ENCODE peak calls at places on chromosomes 3 and 15, in eight cellular contexts. W is mammary epithelial cell, S is neural crest cell, B is lower leg skin, D is body of pancreas, O is PC-3, Y is epithelial cell of proximal tubule, C is mucosa of descending colon. I is an unnamed sample.

GRCh38 chr15:71055461-71055860 is 59.8 kb upstream of the THSD4 start:
- DNase-seq in B (no peak), W (peak; percentile 59), O (peak; percentile 66), D (no peak), C (no peak), S (no peak), Y (no peak), I (no peak)

GRCh38 chr3:96813134-96813819 is 1.1 kb upstream of the EPHA6 start:
- DNase-seq in S (peak; percentile 78), O (peak; percentile 87), W (peak; percentile 57), D (peak; percentile 80), Y (no peak), C (peak; percentile 79), B (peak; percentile 86), I (peak; percentile 90)

GRCh38 chr15:39728844-39729243 is 53.8 kb downstream of the FSIP1 start:
- DNase-seq in Y (no peak), C (no peak), W (peak; percentile 32), B (no peak), S (no peak), O (no peak), D (no peak), I (no peak)

GRCh38 chr3:41573591-41573990 is 374.3 kb downstream of the CTNNB1 start:
- DNase-seq in O (no peak), S (no peak), D (no peak), C (no peak), Y (no peak), W (no peak), B (no peak), I (no peak)

GRCh38 chr3:186693843-186694242 is 23.3 kb upstream of the KNG1 start:
- DNase-seq in C (no peak), Y (no peak), S (no peak), O (peak; percentile 9), B (no peak), W (peak; percentile 12), D (no peak), I (no peak)

GRCh38 chr3:130779031-130779430 is 32.4 kb upstream of the PIK3R4 start:
- DNase-seq in W (no peak), Y (no peak), O (no peak), S (no peak), B (no peak), C (no peak), D (no peak), I (no peak)

GRCh38 chr3:148856404-148856803 is 8.7 kb upstream of the CPA3 start:
- DNase-seq in B (no peak), C (no peak), W (no peak), S (no peak), O (no peak), D (no peak), Y (no peak), I (no peak)

GRCh38 chr15:58932791-58933310 is 628 bp downstream of the SLTM start:
- DNase-seq in O (peak; percentile 9), C (no peak), D (peak; percentile 51), S (no peak), Y (no peak), B (no peak), W (no peak), I (peak; percentile 75)

GRCh38 chr3:128395500-128396125 is 71.1 kb downstream of the DNAJB8 start:
- DNase-seq in S (no peak), W (no peak), C (no peak), B (no peak), D (peak; percentile 58), O (no peak), Y (no peak), I (no peak)

GRCh38 chr3:87311309-87311708 is 34.9 kb upstream of the POU1F1 start:
- DNase-seq in B (no peak), S (no peak), O (peak; percentile 90), W (peak; percentile 84), D (no peak), Y (no peak), C (no peak), I (no peak)

GRCh38 chr3:23004971-23005370 is 198.2 kb upstream of the UBE2E2 start:
- DNase-seq in C (no peak), B (no peak), D (no peak), W (peak; percentile 93), S (no peak), Y (peak; percentile 93), O (peak; percentile 95), I (no peak)

GRCh38 chr3:58988041-58988440 is 61.8 kb downstream of the CFAP20DC start:
- DNase-seq in B (no peak), O (no peak), D (no peak), Y (no peak), S (no peak), C (no peak), W (no peak), I (no peak)

DNA sequence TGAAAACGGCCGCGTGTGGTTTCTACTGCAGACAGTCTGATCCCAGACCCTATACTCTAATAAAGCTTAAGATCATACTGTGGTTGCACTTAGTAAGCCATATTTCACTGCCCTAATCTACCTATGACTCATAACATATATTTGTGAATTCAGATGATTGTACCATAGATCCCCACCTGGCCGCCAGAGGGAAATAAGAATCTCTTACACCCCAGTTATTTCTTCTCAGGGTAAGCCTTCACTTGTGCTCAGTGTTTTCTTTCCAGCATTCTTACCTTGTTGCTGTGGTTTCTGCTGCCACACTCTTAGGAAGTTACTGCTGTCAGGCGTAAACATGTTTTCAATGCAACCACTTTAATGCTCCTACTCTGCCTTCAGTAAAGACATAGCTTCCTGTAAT is 105.9 kb downstream of the B3GALNT1 start:
- DNase-seq in C (no peak), O (peak; percentile 75), Y (no peak), S (no peak), W (peak; percentile 55), B (no peak), D (no peak), I (no peak)
- TF ChIP-seq CTCF in C (no peak), O (peak; percentile 61), Y (no peak), S (no peak), W (no peak), B (no peak), D (peak; percentile 37), I (no peak)

GRCh38 chr15:83993591-83993990 is 242.0 kb upstream of the GOLGA6L4 start:
- DNase-seq in O (peak; percentile 5), D (no peak), Y (no peak), C (no peak), S (no peak), B (no peak), W (no peak), I (no peak)
- TF ChIP-seq CTCF in O (peak; percentile 37), D (peak; percentile 26), Y (peak; percentile 16), C (no peak), S (no peak), B (no peak), W (peak; percentile 16), I (no peak)

GRCh38 chr3:81349941-81350340 is 411.5 kb downstream of the GBE1 start:
- DNase-seq in S (no peak), C (no peak), O (no peak), D (no peak), B (no peak), W (no peak), Y (no peak), I (no peak)

GRCh38 chr3:81352867-81353266 is 408.6 kb downstream of the GBE1 start:
- DNase-seq in B (no peak), D (no peak), O (peak; percentile 69), C (peak; percentile 18), Y (peak; percentile 33), S (no peak), W (peak; percentile 21), I (no peak)
- TF ChIP-seq CTCF in B (no peak), D (no peak), O (peak; percentile 58), C (no peak), Y (peak; percentile 54), S (no peak), W (peak; percentile 16), I (no peak)

GRCh38 chr15:72179950-72180581 is 17.5 kb downstream of the GRAMD2A start:
- DNase-seq in S (no peak), Y (no peak), D (no peak), C (no peak), O (no peak), B (peak; percentile 76), W (no peak), I (no peak)
- TF ChIP-seq CTCF in S (no peak), Y (peak; percentile 6), D (no peak), C (no peak), O (no peak), B (no peak), W (no peak), I (no peak)

DNA sequence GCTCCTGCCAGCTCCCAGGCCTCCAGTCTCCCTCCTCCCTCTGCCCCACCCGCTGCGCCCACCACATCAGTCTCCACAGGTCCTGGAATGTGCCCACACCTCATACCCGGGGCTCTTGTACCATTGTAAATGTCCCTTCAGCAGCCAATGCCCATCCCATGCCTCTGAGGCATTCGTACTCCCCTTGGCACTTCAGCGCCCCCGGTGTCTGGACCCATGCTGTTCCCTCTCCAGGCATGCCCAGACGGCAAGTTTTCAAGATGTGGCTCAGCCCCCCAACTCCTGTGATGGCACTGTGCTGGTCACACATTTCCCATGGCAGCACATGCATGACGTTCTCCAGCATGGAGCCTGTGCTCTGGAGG is 13.3 kb downstream of the PLXND1 start:
- DNase-seq in O (no peak), S (no peak), D (no peak), C (no peak), W (no peak), B (no peak), Y (no peak), I (no peak)
- TF ChIP-seq CTCF in O (no peak), S (peak; percentile 14), D (no peak), C (no peak), W (no peak), B (no peak), Y (no peak), I (no peak)

DNA sequence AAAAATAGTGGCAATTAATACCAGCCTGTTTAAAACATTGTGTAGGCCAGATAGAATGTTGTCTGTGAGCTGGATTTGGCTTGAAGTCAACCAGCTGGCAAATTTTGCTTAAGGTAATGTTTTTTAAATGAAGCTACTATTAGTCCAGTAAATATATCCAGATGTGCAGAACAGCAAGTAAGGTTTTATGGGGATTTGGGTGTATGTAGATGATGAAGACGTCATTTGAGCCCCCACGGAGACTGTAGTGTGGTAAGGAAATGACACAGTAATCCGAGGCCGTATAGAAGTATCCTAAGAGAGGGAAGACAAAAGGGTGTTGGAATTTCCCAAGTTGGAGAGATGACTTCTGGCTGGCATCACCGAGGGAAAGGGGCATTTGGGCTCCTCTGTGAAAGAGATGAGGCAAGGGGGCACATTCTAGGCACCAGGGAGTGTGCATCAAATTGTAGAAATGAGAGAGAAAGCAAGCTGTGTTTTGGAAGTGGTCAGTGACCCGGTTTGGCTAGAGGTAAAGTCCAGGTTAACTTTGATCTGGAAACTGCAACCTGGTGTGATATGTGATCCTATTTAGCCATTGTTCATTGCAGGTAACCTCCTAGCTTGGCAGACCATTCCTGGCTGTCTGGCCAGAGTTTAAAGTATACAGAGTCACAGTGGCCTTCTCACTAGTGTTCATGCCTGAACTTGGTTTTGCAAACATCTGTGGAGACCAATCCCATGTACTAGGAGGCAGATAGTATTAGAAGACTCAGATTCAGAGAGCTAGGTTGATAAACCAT is 104.2 kb downstream of the ITPR1 start:
- DNase-seq in B (no peak), W (no peak), S (no peak), Y (no peak), O (no peak), C (no peak), D (no peak), I (no peak)
- TF ChIP-seq CTCF in B (no peak), W (no peak), S (no peak), Y (no peak), O (no peak), C (no peak), D (no peak), I (no peak)